ENCODE peak calls at places on chromosome 16, in nine cellular contexts. One of them, this sample, is unnamed.

GRCh38 chr16:77807-78443 is at the start of gene MPG:
- DNase-seq in stomach: peak
- DNase-seq in transverse colon: peak
- DNase-seq in sigmoid colon: peak
- DNase-seq in endothelial cell of umbilical vein: peak
- DNase-seq in HL-60: peak
- DNase-seq in spleen: peak
- DNase-seq in suprapubic skin: peak
- DNase-seq in HCT116: no peak
- DNase-seq in this sample: peak

GRCh38 chr16:71846443-71846842 is 667 bp downstream of the ATXN1L start:
- DNase-seq in stomach: no peak
- DNase-seq in transverse colon: peak
- DNase-seq in sigmoid colon: peak
- DNase-seq in endothelial cell of umbilical vein: peak
- DNase-seq in HL-60: peak
- DNase-seq in spleen: no peak
- DNase-seq in suprapubic skin: no peak
- DNase-seq in HCT116: no peak
- DNase-seq in this sample: no peak

GRCh38 chr16:68644715-68645493 is at the start of gene CDH3:
- DNase-seq in stomach: peak
- DNase-seq in transverse colon: peak
- DNase-seq in sigmoid colon: no peak
- DNase-seq in endothelial cell of umbilical vein: no peak
- DNase-seq in HL-60: peak
- DNase-seq in spleen: no peak
- DNase-seq in suprapubic skin: no peak
- DNase-seq in HCT116: peak
- DNase-seq in this sample: peak

GRCh38 chr16:22195695-22196558 is 10.2 kb upstream of the EEF2K start:
- DNase-seq in stomach: peak
- DNase-seq in transverse colon: peak
- DNase-seq in sigmoid colon: peak
- DNase-seq in endothelial cell of umbilical vein: peak
- DNase-seq in HL-60: no peak
- DNase-seq in spleen: peak
- DNase-seq in suprapubic skin: peak
- DNase-seq in HCT116: peak
- DNase-seq in this sample: peak

GRCh38 chr16:50741225-50741807 is 570 bp upstream of the CYLD start:
- DNase-seq in stomach: no peak
- DNase-seq in transverse colon: peak
- DNase-seq in sigmoid colon: no peak
- DNase-seq in endothelial cell of umbilical vein: no peak
- DNase-seq in HL-60: no peak
- DNase-seq in spleen: no peak
- DNase-seq in suprapubic skin: no peak
- DNase-seq in HCT116: no peak
- DNase-seq in this sample: no peak

GRCh38 chr16:10668322-10669045 is 26.2 kb downstream of the TEKT5 start:
- DNase-seq in stomach: peak
- DNase-seq in transverse colon: no peak
- DNase-seq in sigmoid colon: no peak
- DNase-seq in endothelial cell of umbilical vein: peak
- DNase-seq in HL-60: no peak
- DNase-seq in spleen: no peak
- DNase-seq in suprapubic skin: no peak
- DNase-seq in HCT116: no peak
- DNase-seq in this sample: no peak

GRCh38 chr16:58418601-58419000 is 26.3 kb downstream of the GINS3 start:
- DNase-seq in stomach: no peak
- DNase-seq in transverse colon: no peak
- DNase-seq in sigmoid colon: no peak
- DNase-seq in endothelial cell of umbilical vein: peak
- DNase-seq in HL-60: no peak
- DNase-seq in spleen: no peak
- DNase-seq in suprapubic skin: no peak
- DNase-seq in HCT116: no peak
- DNase-seq in this sample: no peak

GRCh38 chr16:69567031-69567680 is 1.4 kb downstream of the NFAT5 start:
- DNase-seq in stomach: no peak
- DNase-seq in transverse colon: no peak
- DNase-seq in sigmoid colon: no peak
- DNase-seq in endothelial cell of umbilical vein: peak
- DNase-seq in HL-60: no peak
- DNase-seq in spleen: no peak
- DNase-seq in suprapubic skin: no peak
- DNase-seq in HCT116: no peak
- DNase-seq in this sample: peak

GRCh38 chr16:55613578-55614333 is 42.0 kb upstream of the SLC6A2 start:
- DNase-seq in stomach: no peak
- DNase-seq in transverse colon: no peak
- DNase-seq in sigmoid colon: no peak
- DNase-seq in endothelial cell of umbilical vein: peak
- DNase-seq in HL-60: no peak
- DNase-seq in spleen: no peak
- DNase-seq in suprapubic skin: no peak
- DNase-seq in HCT116: no peak
- DNase-seq in this sample: no peak

DNA sequence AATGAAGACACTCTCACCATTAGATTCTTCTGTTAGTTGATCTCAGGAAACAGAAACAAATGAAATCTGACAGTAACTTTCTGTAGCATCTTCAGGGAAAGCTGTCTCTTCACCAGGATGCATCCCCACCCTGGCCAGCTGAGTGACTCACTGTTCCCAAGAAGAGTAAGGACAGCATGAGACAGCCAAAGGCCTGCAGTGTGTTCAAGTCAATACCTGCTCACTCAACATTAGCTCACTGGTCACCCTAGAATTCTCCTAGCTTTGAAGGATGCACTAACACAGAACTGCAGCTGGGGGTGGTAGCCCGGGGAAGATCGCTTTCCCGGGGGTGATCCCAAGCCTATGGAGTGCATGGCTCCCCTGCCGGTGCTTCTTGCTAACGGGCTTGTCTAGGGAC is 28.2 kb upstream of the CLEC18B start:
- DNase-seq in stomach: no peak
- DNase-seq in transverse colon: peak
- DNase-seq in sigmoid colon: peak
- DNase-seq in endothelial cell of umbilical vein: no peak
- DNase-seq in HL-60: no peak
- DNase-seq in spleen: no peak
- DNase-seq in suprapubic skin: no peak
- DNase-seq in HCT116: peak
- DNase-seq in this sample: no peak
- H3K27ac ChIP-seq in stomach: peak
- H3K27ac ChIP-seq in transverse colon: peak
- H3K27ac ChIP-seq in sigmoid colon: peak
- H3K27ac ChIP-seq in endothelial cell of umbilical vein: peak
- H3K27ac ChIP-seq in HL-60: no peak
- H3K27ac ChIP-seq in spleen: peak
- H3K27ac ChIP-seq in suprapubic skin: peak
- H3K27ac ChIP-seq in HCT116: peak
- H3K27ac ChIP-seq in this sample: peak

GRCh38 chr16:1428511-1428910 is 2.4 kb upstream of the PERCC1 start:
- DNase-seq in stomach: no peak
- DNase-seq in transverse colon: no peak
- DNase-seq in sigmoid colon: no peak
- DNase-seq in endothelial cell of umbilical vein: peak
- DNase-seq in HL-60: no peak
- DNase-seq in spleen: peak
- DNase-seq in suprapubic skin: no peak
- DNase-seq in HCT116: no peak
- DNase-seq in this sample: peak
- TF ChIP-seq CTCF in stomach: no peak
- TF ChIP-seq CTCF in transverse colon: peak
- TF ChIP-seq CTCF in sigmoid colon: no peak
- TF ChIP-seq CTCF in endothelial cell of umbilical vein: peak
- TF ChIP-seq CTCF in HL-60: peak
- TF ChIP-seq CTCF in spleen: peak
- TF ChIP-seq CTCF in suprapubic skin: peak
- TF ChIP-seq CTCF in HCT116: peak
- TF ChIP-seq CTCF in this sample: peak

GRCh38 chr16:30660424-30661251 is 2.4 kb downstream of the FBRS start:
- DNase-seq in stomach: no peak
- DNase-seq in transverse colon: peak
- DNase-seq in sigmoid colon: no peak
- DNase-seq in endothelial cell of umbilical vein: peak
- DNase-seq in HL-60: no peak
- DNase-seq in spleen: peak
- DNase-seq in suprapubic skin: no peak
- DNase-seq in HCT116: no peak
- DNase-seq in this sample: no peak
- TF ChIP-seq POLR2AphosphoS5 in stomach: no peak
- TF ChIP-seq POLR2AphosphoS5 in transverse colon: peak
- TF ChIP-seq POLR2AphosphoS5 in sigmoid colon: no peak
- TF ChIP-seq POLR2AphosphoS5 in endothelial cell of umbilical vein: no peak
- TF ChIP-seq POLR2AphosphoS5 in HL-60: no peak
- TF ChIP-seq POLR2AphosphoS5 in spleen: peak
- TF ChIP-seq POLR2AphosphoS5 in suprapubic skin: no peak
- TF ChIP-seq POLR2AphosphoS5 in HCT116: no peak
- TF ChIP-seq POLR2AphosphoS5 in this sample: no peak

DNA sequence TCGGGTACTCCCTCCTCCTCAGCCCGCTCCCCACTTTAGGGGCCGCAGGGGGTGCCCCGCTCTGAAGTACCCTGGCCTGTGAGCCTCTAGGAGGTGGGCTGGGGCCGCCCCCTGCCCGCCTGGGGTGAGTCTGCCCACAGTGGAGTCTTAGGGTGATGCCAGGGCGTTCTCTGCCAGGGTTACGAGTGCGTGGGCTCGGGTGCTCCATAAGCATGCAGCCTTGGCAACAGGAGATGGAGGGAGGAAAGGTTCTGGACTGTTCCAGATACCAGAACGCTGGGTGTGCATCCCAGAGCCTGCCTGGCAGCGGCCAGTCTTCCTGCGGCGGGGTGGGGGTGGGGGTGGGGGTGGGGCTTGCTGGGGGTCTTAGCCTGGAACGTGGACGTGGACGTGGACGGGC is 15.9 kb downstream of the CACNA1H start:
- DNase-seq in stomach: no peak
- DNase-seq in transverse colon: no peak
- DNase-seq in sigmoid colon: no peak
- DNase-seq in endothelial cell of umbilical vein: no peak
- DNase-seq in HL-60: no peak
- DNase-seq in spleen: no peak
- DNase-seq in suprapubic skin: no peak
- DNase-seq in HCT116: no peak
- DNase-seq in this sample: no peak
- H3K27ac ChIP-seq in stomach: peak
- H3K27ac ChIP-seq in transverse colon: peak
- H3K27ac ChIP-seq in sigmoid colon: peak
- H3K27ac ChIP-seq in endothelial cell of umbilical vein: no peak
- H3K27ac ChIP-seq in HL-60: no peak
- H3K27ac ChIP-seq in spleen: no peak
- H3K27ac ChIP-seq in suprapubic skin: no peak
- H3K27ac ChIP-seq in HCT116: no peak
- H3K27ac ChIP-seq in this sample: no peak

This sample was measured in breast epithelium.